ENCODE peak calls at places on chromosomes 7 and 10, in seven cellular contexts. Y, E, Z, C, X, U and L are unnamed samples.
A peak's percentile ranks its signal among the peaks of the same experiment; 100 is the strongest.

GRCh38 chr7:31734456-31734855 is 47.4 kb downstream of the PPP1R17 start:
- DNase-seq in Y (no peak), E (no peak), Z (no peak), C (no peak), X (peak; percentile 87), U (no peak), L (no peak)

GRCh38 chr7:75756340-75757297 is 15.4 kb downstream of the CCL26 start:
- DNase-seq in Y (no peak), E (no peak), Z (peak; percentile 63), C (no peak), X (peak; percentile 54), U (no peak), L (peak; percentile 60)

GRCh38 chr10:70247360-70247759 is 14.1 kb upstream of the PPA1 start:
- DNase-seq in Y (no peak), E (no peak), Z (no peak), C (no peak), X (no peak), U (no peak), L (no peak)

GRCh38 chr10:34916368-34916767 is 101.3 kb upstream of the PARD3 start:
- DNase-seq in Y (no peak), E (peak; percentile 22), Z (no peak), C (no peak), X (peak; percentile 87), U (peak; percentile 73), L (no peak)

GRCh38 chr10:69004821-69005220 is 16.2 kb downstream of the KIFBP start:
- DNase-seq in Y (no peak), E (peak; percentile 25), Z (no peak), C (no peak), X (peak; percentile 46), U (no peak), L (no peak)

GRCh38 chr7:130900471-130901076 is 166.6 kb upstream of the KLF14 start:
- DNase-seq in Y (no peak), E (no peak), Z (no peak), C (no peak), X (no peak), U (no peak), L (no peak)

GRCh38 chr10:34736976-34737771 is 77.9 kb downstream of the PARD3 start:
- DNase-seq in Y (no peak), E (no peak), Z (no peak), C (no peak), X (no peak), U (no peak), L (no peak)

GRCh38 chr7:2812119-2812487 is 32.0 kb downstream of the GNA12 start:
- DNase-seq in Y (no peak), E (no peak), Z (no peak), C (no peak), X (no peak), U (no peak), L (no peak)

GRCh38 chr7:496528-497295 is 22.9 kb downstream of the PDGFA start:
- DNase-seq in Y (no peak), E (no peak), Z (no peak), C (no peak), X (peak; percentile 97), U (no peak), L (no peak)

GRCh38 chr7:18414885-18415284 is 80.7 kb upstream of the HDAC9 start:
- DNase-seq in Y (no peak), E (no peak), Z (no peak), C (no peak), X (no peak), U (no peak), L (no peak)